ENCODE peak calls at places on chromosome X, in five cellular contexts. V, Q, R, Y and A are unnamed samples.

GRCh38 chrX:123834116-123834515 is 25.7 kb upstream of the XIAP start:
- DNase-seq in V (no peak), Y (no peak), Q (no peak), R (no peak), A (no peak)

GRCh38 chrX:107574711-107575110 is 53.6 kb upstream of the PRPS1 start:
- DNase-seq in Q (no peak), V (no peak), Y (no peak), R (no peak), A (no peak)

GRCh38 chrX:64151911-64152310 is 53.6 kb downstream of the AMER1 start:
- DNase-seq in V (no peak), R (no peak), Y (no peak), Q (no peak), A (no peak)

GRCh38 chrX:19177710-19178109 is 55.4 kb upstream of the ADGRG2 start:
- DNase-seq in V (no peak), Y (no peak), R (no peak), Q (no peak), A (no peak)

GRCh38 chrX:140050906-140051305 is 85.6 kb upstream of the CXorf66 start:
- DNase-seq in Y (no peak), Q (no peak), R (no peak), V (no peak), A (no peak)

GRCh38 chrX:147550217-147550616 is 361.5 kb upstream of the FMR1 start:
- DNase-seq in R (no peak), Y (no peak), Q (no peak), V (no peak), A (no peak)

GRCh38 chrX:130170752-130171445 is 863 bp upstream of the RAB33A start:
- DNase-seq in Y (no peak), R (peak; percentile 31), V (peak; percentile 65), Q (peak; percentile 67), A (peak; percentile 35)

GRCh38 chrX:77918568-77918967 is 8.1 kb downstream of the ATP7A start:
- DNase-seq in Y (no peak), V (no peak), Q (no peak), R (no peak), A (no peak)

GRCh38 chrX:49767231-49767630 is 61.9 kb upstream of the PAGE4 start:
- DNase-seq in V (no peak), Y (peak; percentile 15), R (no peak), Q (no peak), A (no peak)

GRCh38 chrX:111352424-111352823 is 59.6 kb downstream of the DCX start:
- DNase-seq in R (peak; percentile 16), V (peak; percentile 57), Y (no peak), Q (no peak), A (peak; percentile 38)

GRCh38 chrX:140091276-140091886 is 126.1 kb upstream of the CXorf66 start:
- DNase-seq in R (no peak), V (peak; percentile 60), Q (peak; percentile 13), Y (no peak), A (peak; percentile 18)

GRCh38 chrX:110086162-110086915 is 83.4 kb downstream of the TMEM164 start:
- DNase-seq in Q (no peak), Y (no peak), R (no peak), V (no peak), A (no peak)

GRCh38 chrX:1899841-1900240 is 285.0 kb downstream of the ASMT start:
- DNase-seq in R (no peak), V (no peak), Y (no peak), Q (no peak), A (no peak)